ENCODE peak calls at places on chromosomes 13 and 19, in four cellular contexts. One of them, this sample, is unnamed.

GRCh38 chr19:31119951-31120690 is 229.1 kb downstream of the TSHZ3 start:
- DNase-seq in fibroblast of lung: peak
- DNase-seq in LoVo: no peak
- DNase-seq in mammary epithelial cell: no peak
- DNase-seq in this sample: no peak

GRCh38 chr13:107276936-107277335 is 709.0 kb upstream of the ARGLU1 start:
- DNase-seq in fibroblast of lung: peak
- DNase-seq in LoVo: no peak
- DNase-seq in mammary epithelial cell: no peak
- DNase-seq in this sample: no peak

GRCh38 chr13:46006688-46007452 is 45.7 kb downstream of the ZC3H13 start:
- DNase-seq in mammary epithelial cell: no peak
- DNase-seq in LoVo: no peak
- DNase-seq in fibroblast of lung: peak
- DNase-seq in this sample: no peak

GRCh38 chr13:31885994-31886393 is 145.6 kb upstream of the FRY start:
- DNase-seq in LoVo: no peak
- DNase-seq in mammary epithelial cell: no peak
- DNase-seq in fibroblast of lung: peak
- DNase-seq in this sample: no peak

GRCh38 chr19:14375055-14375581 is 6.1 kb upstream of the ADGRE5 start:
- DNase-seq in fibroblast of lung: no peak
- DNase-seq in LoVo: no peak
- DNase-seq in mammary epithelial cell: no peak
- DNase-seq in this sample: peak

GRCh38 chr13:103030776-103031175 is 35.4 kb downstream of the SLC10A2 start:
- DNase-seq in mammary epithelial cell: no peak
- DNase-seq in LoVo: no peak
- DNase-seq in fibroblast of lung: no peak
- DNase-seq in this sample: no peak

GRCh38 chr19:23098286-23098685 is 18.5 kb upstream of the ZNF730 start:
- DNase-seq in fibroblast of lung: no peak
- DNase-seq in mammary epithelial cell: no peak
- DNase-seq in LoVo: no peak
- DNase-seq in this sample: no peak

GRCh38 chr19:42831221-42832019 is 48.1 kb downstream of the PSG1 start:
- DNase-seq in mammary epithelial cell: peak
- DNase-seq in LoVo: peak
- DNase-seq in fibroblast of lung: no peak
- DNase-seq in this sample: no peak

GRCh38 chr19:892243-892996 is 567 bp downstream of the MED16 start:
- DNase-seq in fibroblast of lung: no peak
- DNase-seq in mammary epithelial cell: no peak
- DNase-seq in LoVo: no peak
- DNase-seq in this sample: no peak

GRCh38 chr19:651991-652390 is 11.0 kb downstream of the RNF126 start:
- DNase-seq in LoVo: no peak
- DNase-seq in fibroblast of lung: no peak
- DNase-seq in mammary epithelial cell: no peak
- DNase-seq in this sample: no peak

GRCh38 chr19:40756502-40757110 is 5.6 kb downstream of the SNRPA start:
- DNase-seq in fibroblast of lung: no peak
- DNase-seq in LoVo: no peak
- DNase-seq in mammary epithelial cell: peak
- DNase-seq in this sample: no peak

GRCh38 chr19:48051345-48052033 is 7.6 kb upstream of the CABP5 start:
- DNase-seq in fibroblast of lung: no peak
- DNase-seq in LoVo: no peak
- DNase-seq in mammary epithelial cell: no peak
- DNase-seq in this sample: no peak

GRCh38 chr13:48600374-48601364 is 53.1 kb upstream of the CYSLTR2 start:
- DNase-seq in mammary epithelial cell: peak
- DNase-seq in fibroblast of lung: peak
- DNase-seq in LoVo: no peak
- DNase-seq in this sample: peak

GRCh38 chr13:112657850-112658445 is 31.9 kb upstream of the ATP11A start:
- DNase-seq in fibroblast of lung: peak
- DNase-seq in LoVo: no peak
- DNase-seq in mammary epithelial cell: peak
- DNase-seq in this sample: no peak

GRCh38 chr13:37360556-37360955 is 238.0 kb downstream of the POSTN start:
- DNase-seq in LoVo: no peak
- DNase-seq in fibroblast of lung: peak
- DNase-seq in mammary epithelial cell: no peak
- DNase-seq in this sample: no peak

GRCh38 chr19:16660763-16661479 is at the start of gene TMEM38A:
- DNase-seq in mammary epithelial cell: peak
- DNase-seq in fibroblast of lung: no peak
- DNase-seq in LoVo: peak
- DNase-seq in this sample: no peak

GRCh38 chr19:38551450-38551813 is 66.3 kb downstream of the MAP4K1 start:
- DNase-seq in LoVo: no peak
- DNase-seq in fibroblast of lung: no peak
- DNase-seq in mammary epithelial cell: no peak
- DNase-seq in this sample: no peak

GRCh38 chr19:43290568-43291359 is 21.4 kb upstream of the PSG9 start:
- DNase-seq in fibroblast of lung: no peak
- DNase-seq in mammary epithelial cell: peak
- DNase-seq in LoVo: no peak
- DNase-seq in this sample: no peak

GRCh38 chr13:90867336-90867683 is 480.2 kb upstream of the MIR17HG start:
- DNase-seq in LoVo: peak
- DNase-seq in fibroblast of lung: peak
- DNase-seq in mammary epithelial cell: peak
- DNase-seq in this sample: peak

GRCh38 chr13:112467236-112467635 is 91.1 kb downstream of the SPACA7 start:
- DNase-seq in fibroblast of lung: no peak
- DNase-seq in mammary epithelial cell: no peak
- DNase-seq in LoVo: no peak
- DNase-seq in this sample: no peak

GRCh38 chr19:2478324-2478755 is 2.4 kb downstream of the GADD45B start:
- DNase-seq in LoVo: no peak
- DNase-seq in fibroblast of lung: peak
- DNase-seq in mammary epithelial cell: peak
- DNase-seq in this sample: peak

GRCh38 chr19:49546825-49547565 is 19.2 kb downstream of the RCN3 start:
- DNase-seq in fibroblast of lung: peak
- DNase-seq in LoVo: peak
- DNase-seq in mammary epithelial cell: peak
- DNase-seq in this sample: peak

GRCh38 chr13:50124536-50125305 is 109.5 kb downstream of the KCNRG start:
- DNase-seq in mammary epithelial cell: peak
- DNase-seq in fibroblast of lung: peak
- DNase-seq in LoVo: peak
- DNase-seq in this sample: no peak

GRCh38 chr13:32728327-32728726 is 142.1 kb downstream of the PDS5B start:
- DNase-seq in mammary epithelial cell: no peak
- DNase-seq in fibroblast of lung: no peak
- DNase-seq in LoVo: no peak
- DNase-seq in this sample: no peak

GRCh38 chr13:59358014-59358413 is 805.7 kb downstream of the DIAPH3 start:
- DNase-seq in fibroblast of lung: peak
- DNase-seq in mammary epithelial cell: no peak
- DNase-seq in LoVo: no peak
- DNase-seq in this sample: no peak

GRCh38 chr19:49809155-49809986 is 3.7 kb downstream of the FUZ start:
- DNase-seq in LoVo: no peak
- DNase-seq in fibroblast of lung: peak
- DNase-seq in mammary epithelial cell: no peak
- DNase-seq in this sample: no peak

GRCh38 chr19:49892716-49893115 is 4.0 kb downstream of the IL4I1 start:
- DNase-seq in LoVo: no peak
- DNase-seq in fibroblast of lung: no peak
- DNase-seq in mammary epithelial cell: no peak
- DNase-seq in this sample: no peak

GRCh38 chr13:51929699-51930098 is 67.9 kb downstream of the CCDC70 start:
- DNase-seq in fibroblast of lung: no peak
- DNase-seq in LoVo: no peak
- DNase-seq in mammary epithelial cell: no peak
- DNase-seq in this sample: no peak

This sample was measured in Kasumi-1.